ENCODE peak calls at places on chromosome 1, in five cellular contexts. I is right cardiac atrium; L is ELR; C is activated CD8-positive, alpha-beta memory T cell treated with anti-CD3 and anti-CD28 coated beads, Interleukin-2, amount 50 U/mL, for 4 hours; Y is HTR-8/SVneo. T is an unnamed sample.

GRCh38 chr1:156840186-156840585 is 18.7 kb downstream of the INSRR start:
- DNase-seq in I (no peak), L (no peak), Y (no peak), C (no peak), T (no peak)

GRCh38 chr1:29749546-29749945 is 513.2 kb downstream of the PTPRU start:
- DNase-seq in Y (no peak), I (no peak), C (no peak), L (no peak), T (no peak)

GRCh38 chr1:101314244-101314643 is 77.4 kb downstream of the S1PR1 start:
- DNase-seq in Y (no peak), C (no peak), I (no peak), L (peak; percentile 88), T (no peak)

GRCh38 chr1:245512181-245512888 is 357.6 kb downstream of the KIF26B start:
- DNase-seq in L (no peak), Y (no peak), I (no peak), C (no peak), T (no peak)

GRCh38 chr1:230160957-230161771 is 94.1 kb downstream of the GALNT2 start:
- DNase-seq in C (no peak), Y (no peak), I (no peak), L (peak; percentile 56), T (peak; percentile 72)

GRCh38 chr1:154527192-154527591 is 25.0 kb upstream of the SHE start:
- DNase-seq in L (no peak), C (no peak), Y (no peak), I (no peak), T (no peak)

GRCh38 chr1:229507951-229508822 is at the start of gene NUP133:
- DNase-seq in C (peak; percentile 100), Y (peak; percentile 96), L (peak; percentile 99), I (peak; percentile 100), T (peak; percentile 97)

GRCh38 chr1:222600274-222600673 is 10.5 kb upstream of the TAF1A start:
- DNase-seq in Y (no peak), I (no peak), L (no peak), C (no peak), T (no peak)

GRCh38 chr1:109542657-109543056 is 3.0 kb downstream of the GPR61 start:
- DNase-seq in C (no peak), Y (no peak), L (no peak), I (no peak), T (no peak)

T was measured in CD14-positive monocyte.